ENCODE peak calls at places on chromosomes 7 and 10, in ten cellular contexts. R, Z, V, I, K, T, Y, N, X and F are unnamed samples.

GRCh38 chr10:96967847-96968246 is 135.7 kb downstream of the LCOR start:
- DNase-seq in N (no peak), I (no peak), V (no peak), Y (no peak), R (no peak), X (no peak), T (no peak), K (no peak), Z (no peak), F (no peak)

GRCh38 chr10:61869772-61870520 is 31.6 kb upstream of the ARID5B start:
- DNase-seq in T (no peak), V (no peak), X (no peak), R (no peak), Y (no peak), I (peak), Z (peak), K (no peak), N (no peak), F (no peak)

GRCh38 chr7:92586403-92586802 is 3.8 kb downstream of the FAM133B start:
- DNase-seq in Y (no peak), Z (no peak), K (no peak), T (no peak), V (no peak), N (no peak), R (no peak), X (no peak), I (peak), F (no peak)

GRCh38 chr7:156220701-156221100 is 408.4 kb upstream of the SHH start:
- DNase-seq in I (no peak), R (no peak), K (no peak), N (no peak), Y (no peak), T (no peak), V (no peak), X (no peak), Z (no peak), F (no peak)

GRCh38 chr10:24873281-24873683 is 79.1 kb downstream of the PRTFDC1 start:
- DNase-seq in V (no peak), R (no peak), Y (no peak), Z (no peak), I (peak), K (peak), N (no peak), X (no peak), T (no peak), F (no peak)

GRCh38 chr10:75531571-75532031 is 100.2 kb downstream of the LRMDA start:
- DNase-seq in Z (peak), K (no peak), Y (no peak), V (no peak), R (no peak), T (no peak), N (no peak), I (no peak), X (no peak), F (no peak)

GRCh38 chr7:10707519-10707918 is 266.2 kb upstream of the PHF14 start:
- DNase-seq in T (no peak), Y (no peak), R (no peak), I (no peak), K (peak), N (no peak), X (no peak), Z (peak), V (no peak), F (no peak)

GRCh38 chr7:121156825-121157224 is 168.3 kb downstream of the CPED1 start:
- DNase-seq in X (no peak), N (no peak), Y (no peak), K (no peak), Z (no peak), V (no peak), T (no peak), R (no peak), I (no peak), F (no peak)

GRCh38 chr10:55822096-55822495 is 539.0 kb downstream of the ZWINT start:
- DNase-seq in K (no peak), V (no peak), Z (no peak), T (no peak), Y (no peak), R (no peak), N (no peak), X (no peak), I (no peak), F (no peak)